ENCODE peak calls at places on chromosome 9, in ten cellular contexts. Q is CD4-positive, alpha-beta T cell; C is esophagus squamous epithelium; U is hepatocyte; D is endothelial cell; A is mesothelial cell of epicardium; N is prostate gland; M is neural crest cell; W is transverse colon; I is ovary. F is an unnamed sample.

GRCh38 chr9:135613946-135614805 is 25.2 kb downstream of the GLT6D1 start:
- DNase-seq in Q (no peak), C (no peak), U (no peak), D (no peak), A (peak), N (no peak), M (no peak), W (no peak), I (no peak), F (no peak)

GRCh38 chr9:137176302-137177182 is 4.7 kb upstream of the TMEM210 start:
- DNase-seq in Q (no peak), C (no peak), U (peak), D (peak), A (no peak), N (peak), M (no peak), W (peak), I (no peak), F (no peak)

GRCh38 chr9:89482950-89483349 is 15.0 kb downstream of the SEMA4D start:
- DNase-seq in Q (no peak), C (no peak), U (no peak), D (no peak), A (no peak), N (no peak), M (no peak), W (peak), I (no peak), F (no peak)

GRCh38 chr9:15154677-15155076 is 152.3 kb downstream of the TTC39B start:
- DNase-seq in Q (no peak), C (no peak), U (no peak), D (no peak), A (no peak), N (no peak), M (no peak), W (no peak), I (no peak), F (no peak)

GRCh38 chr9:63817622-63818518 is 1467.1 kb downstream of the FOXD4L5 start:
- DNase-seq in Q (peak), C (no peak), U (peak), D (peak), A (peak), N (peak), M (peak), W (peak), I (peak), F (peak)

GRCh38 chr9:127121628-127122175 is 733 bp downstream of the ANGPTL2 start:
- DNase-seq in Q (no peak), C (no peak), U (peak), D (no peak), A (peak), N (no peak), M (peak), W (no peak), I (peak), F (no peak)

GRCh38 chr9:70043689-70044449 is at the start of gene MAMDC2:
- DNase-seq in Q (no peak), C (no peak), U (peak), D (peak), A (peak), N (no peak), M (peak), W (peak), I (peak), F (peak)

GRCh38 chr9:93134740-93135444 is 841 bp upstream of the NINJ1 start:
- DNase-seq in Q (no peak), C (no peak), U (no peak), D (no peak), A (no peak), N (no peak), M (no peak), W (no peak), I (no peak), F (no peak)

GRCh38 chr9:93357649-93358048 is 93.8 kb upstream of the FAM120A start:
- DNase-seq in Q (no peak), C (no peak), U (no peak), D (no peak), A (no peak), N (no peak), M (no peak), W (no peak), I (no peak), F (no peak)

GRCh38 chr9:135415586-135415985 is 64.0 kb upstream of the PPP1R26 start:
- DNase-seq in Q (no peak), C (no peak), U (peak), D (no peak), A (no peak), N (no peak), M (no peak), W (no peak), I (no peak), F (no peak)

GRCh38 chr9:134066923-134067851 is 639 bp downstream of the BRD3 start:
- DNase-seq in Q (peak), C (no peak), U (peak), D (peak), A (peak), N (no peak), M (peak), W (peak), I (no peak), F (peak)

GRCh38 chr9:77752566-77752965 is 104.4 kb upstream of the GNA14 start:
- DNase-seq in Q (no peak), C (no peak), U (no peak), D (no peak), A (no peak), N (no peak), M (no peak), W (no peak), I (no peak), F (no peak)

GRCh38 chr9:32899181-32899580 is 102.2 kb downstream of the APTX start:
- DNase-seq in Q (no peak), C (no peak), U (no peak), D (no peak), A (no peak), N (no peak), M (no peak), W (no peak), I (no peak), F (no peak)

GRCh38 chr9:133476941-133477340 is 2.0 kb downstream of the SLC2A6 start:
- DNase-seq in Q (no peak), C (no peak), U (no peak), D (no peak), A (no peak), N (no peak), M (no peak), W (no peak), I (no peak), F (no peak)

GRCh38 chr9:34046784-34047379 is 1.8 kb downstream of the UBAP2 start:
- DNase-seq in Q (no peak), C (no peak), U (peak), D (peak), A (no peak), N (no peak), M (no peak), W (peak), I (no peak), F (no peak)

GRCh38 chr9:68817079-68817875 is 112.2 kb downstream of the PIP5K1B start:
- DNase-seq in Q (no peak), C (no peak), U (peak), D (no peak), A (no peak), N (no peak), M (no peak), W (no peak), I (no peak), F (no peak)

GRCh38 chr9:27362447-27363210 is 65.7 kb upstream of the EQTN start:
- DNase-seq in Q (no peak), C (no peak), U (no peak), D (no peak), A (no peak), N (no peak), M (no peak), W (no peak), I (no peak), F (no peak)

GRCh38 chr9:92328225-92328624 is 2.5 kb downstream of the CENPP start:
- DNase-seq in Q (no peak), C (no peak), U (peak), D (no peak), A (no peak), N (no peak), M (no peak), W (no peak), I (no peak), F (no peak)

GRCh38 chr9:89554307-89554706 is 50.5 kb upstream of the GADD45G start:
- DNase-seq in Q (no peak), C (no peak), U (no peak), D (no peak), A (no peak), N (no peak), M (no peak), W (no peak), I (no peak), F (no peak)

GRCh38 chr9:25648116-25648515 is 30.1 kb downstream of the TUSC1 start:
- DNase-seq in Q (no peak), C (no peak), U (no peak), D (no peak), A (no peak), N (no peak), M (no peak), W (no peak), I (no peak), F (no peak)

GRCh38 chr9:34651876-34652602 is at the start of gene IL11RA:
- DNase-seq in Q (no peak), C (no peak), U (peak), D (peak), A (no peak), N (peak), M (peak), W (peak), I (peak), F (peak)

GRCh38 chr9:129671519-129671918 is 6.1 kb downstream of the PRRX2 start:
- DNase-seq in Q (no peak), C (no peak), U (no peak), D (no peak), A (no peak), N (no peak), M (no peak), W (no peak), I (no peak), F (no peak)

GRCh38 chr9:105439428-105439827 is 8.4 kb upstream of the FSD1L start:
- DNase-seq in Q (no peak), C (no peak), U (no peak), D (no peak), A (no peak), N (no peak), M (no peak), W (no peak), I (no peak), F (no peak)

GRCh38 chr9:79578891-79579290 is 7.1 kb downstream of the TLE4 start:
- DNase-seq in Q (no peak), C (no peak), U (no peak), D (no peak), A (no peak), N (no peak), M (no peak), W (no peak), I (no peak), F (no peak)

GRCh38 chr9:95316794-95317118 is 753 bp downstream of the FANCC start:
- DNase-seq in Q (no peak), C (no peak), U (peak), D (peak), A (no peak), N (peak), M (peak), W (peak), I (no peak), F (peak)
- TF ChIP-seq CTCF in Q (no peak), C (no peak), U (peak), D (no peak), A (no peak), N (no peak), M (peak), W (no peak), I (no peak), F (no peak)

GRCh38 chr9:130860458-130861316 is 25.6 kb downstream of the ABL1 start:
- DNase-seq in Q (no peak), C (no peak), U (peak), D (no peak), A (no peak), N (no peak), M (no peak), W (peak), I (peak), F (no peak)
- TF ChIP-seq CTCF in Q (no peak), C (peak), U (peak), D (no peak), A (no peak), N (peak), M (no peak), W (peak), I (peak), F (no peak)

GRCh38 chr9:122125891-122126331 is 32.8 kb upstream of the TTLL11 start:
- DNase-seq in Q (no peak), C (no peak), U (no peak), D (no peak), A (no peak), N (no peak), M (no peak), W (no peak), I (no peak), F (no peak)

GRCh38 chr9:122127396-122127798 is 32.2 kb downstream of the NDUFA8 start:
- DNase-seq in Q (no peak), C (no peak), U (no peak), D (no peak), A (no peak), N (no peak), M (no peak), W (no peak), I (no peak), F (no peak)

GRCh38 chr9:122128007-122128406 is 31.6 kb downstream of the NDUFA8 start:
- DNase-seq in Q (no peak), C (no peak), U (no peak), D (no peak), A (no peak), N (no peak), M (no peak), W (no peak), I (no peak), F (no peak)

GRCh38 chr9:122125158-122125890 is 32.2 kb upstream of the TTLL11 start:
- DNase-seq in Q (peak), C (no peak), U (peak), D (peak), A (peak), N (peak), M (peak), W (peak), I (peak), F (peak)

DNA sequence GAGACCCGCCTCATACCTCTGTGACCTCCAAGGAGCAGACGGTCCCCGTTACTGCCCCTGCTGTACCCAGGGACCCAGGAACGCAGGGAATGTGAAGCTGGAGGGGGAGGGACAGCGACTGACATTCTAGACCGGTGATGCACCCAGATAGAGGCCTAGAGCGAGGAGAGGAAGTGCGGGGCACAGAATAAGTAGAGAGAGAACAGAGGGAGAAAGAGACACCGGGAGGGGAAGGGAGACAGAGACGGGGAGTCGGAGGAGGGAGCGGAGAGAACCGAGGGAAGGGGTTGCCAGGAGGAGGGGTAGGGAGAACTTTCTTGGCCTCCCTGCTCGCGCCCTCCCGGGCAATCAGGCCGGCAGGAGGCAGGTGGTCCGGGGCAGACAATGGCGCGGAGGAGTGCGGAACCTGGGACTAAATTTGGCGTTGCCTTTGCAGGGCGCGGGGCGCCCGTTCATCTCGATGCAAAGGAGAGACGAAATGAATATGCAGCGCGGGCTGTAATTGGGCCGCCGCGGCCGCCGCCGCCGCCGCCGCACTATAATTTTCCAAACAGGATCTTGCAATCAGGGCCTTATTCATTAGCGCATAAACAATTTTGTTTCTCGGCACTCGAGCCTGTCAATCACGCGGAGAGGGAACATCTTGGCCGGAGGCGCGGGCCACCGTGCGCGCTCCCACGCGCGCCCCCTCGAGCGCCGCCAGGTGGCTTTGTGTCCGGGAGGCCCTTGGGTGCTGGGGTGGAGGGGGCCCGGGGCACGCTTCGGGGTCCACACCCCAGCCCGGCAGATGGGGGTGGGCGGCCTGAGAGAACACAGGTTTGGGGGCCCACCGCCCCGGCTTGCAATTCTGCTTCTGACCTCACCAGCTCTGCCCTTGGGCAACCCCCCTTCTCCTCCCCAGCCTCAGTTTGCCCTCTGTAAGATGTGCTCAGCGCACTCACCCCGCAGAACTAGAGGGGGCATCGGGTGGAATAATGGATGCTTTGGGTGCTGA is 32.9 kb downstream of the NDUFA8 start:
- DNase-seq in Q (no peak), C (no peak), U (peak), D (no peak), A (no peak), N (no peak), M (no peak), W (no peak), I (no peak), F (no peak)
- TF ChIP-seq CTCF in Q (no peak), C (no peak), U (peak), D (no peak), A (no peak), N (no peak), M (no peak), W (no peak), I (no peak), F (peak)

GRCh38 chr9:123434619-123435240 is 78.7 kb downstream of the CRB2 start:
- DNase-seq in Q (no peak), C (no peak), U (no peak), D (peak), A (no peak), N (no peak), M (no peak), W (no peak), I (no peak), F (no peak)
- TF ChIP-seq CTCF in Q (no peak), C (no peak), U (peak), D (no peak), A (no peak), N (no peak), M (peak), W (no peak), I (no peak), F (peak)

DNA sequence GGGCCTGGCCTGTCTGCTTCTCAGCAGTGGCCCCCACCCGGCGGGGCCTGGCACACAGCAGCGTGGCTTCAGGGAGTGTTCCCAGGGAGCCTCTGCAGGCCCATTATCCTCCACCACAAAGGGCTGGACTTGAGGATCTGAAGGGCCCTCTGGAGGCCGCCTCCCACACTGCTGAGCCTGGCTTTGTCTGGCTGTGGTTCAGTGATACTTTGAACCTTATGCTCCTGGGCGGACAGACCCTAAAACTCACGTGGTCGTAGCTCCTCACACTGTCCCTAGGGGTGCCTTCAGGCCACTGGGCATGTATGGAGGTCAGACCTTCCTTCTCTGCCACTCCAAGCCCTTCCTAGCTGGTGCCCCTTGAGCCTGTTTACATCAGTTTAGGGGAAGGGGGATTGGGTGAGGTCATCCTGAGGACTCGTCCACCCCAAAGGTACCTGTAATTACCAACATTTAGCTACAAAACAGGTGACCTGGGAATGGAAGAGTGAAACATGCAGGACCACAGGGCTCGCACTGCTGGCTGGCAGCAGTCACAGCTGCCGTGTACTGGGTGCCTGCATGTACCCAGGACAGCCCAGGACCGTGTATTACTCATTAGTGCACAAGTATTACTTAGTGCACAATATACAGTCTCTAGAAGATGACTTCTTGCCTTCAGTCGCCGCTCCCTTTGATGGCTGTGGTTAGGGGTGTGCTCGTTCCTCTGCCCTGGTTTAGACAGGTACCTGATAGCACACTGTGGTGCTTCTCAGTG is 8.5 kb downstream of the GRHPR start:
- DNase-seq in Q (no peak), C (no peak), U (peak), D (no peak), A (no peak), N (no peak), M (peak), W (no peak), I (no peak), F (no peak)
- TF ChIP-seq CTCF in Q (no peak), C (no peak), U (peak), D (no peak), A (no peak), N (no peak), M (no peak), W (no peak), I (no peak), F (no peak)

GRCh38 chr9:35714123-35714522 is 17.9 kb downstream of the TLN1 start:
- DNase-seq in Q (no peak), C (no peak), U (no peak), D (no peak), A (no peak), N (no peak), M (no peak), W (no peak), I (no peak), F (no peak)

GRCh38 chr9:35717132-35717870 is 14.7 kb downstream of the TLN1 start:
- DNase-seq in Q (no peak), C (no peak), U (no peak), D (no peak), A (no peak), N (no peak), M (no peak), W (no peak), I (no peak), F (no peak)

GRCh38 chr9:35714579-35715252 is 17.3 kb downstream of the TLN1 start:
- DNase-seq in Q (no peak), C (no peak), U (no peak), D (no peak), A (no peak), N (no peak), M (no peak), W (no peak), I (no peak), F (no peak)

GRCh38 chr9:35713578-35713977 is 18.4 kb downstream of the TLN1 start:
- DNase-seq in Q (no peak), C (no peak), U (no peak), D (no peak), A (no peak), N (no peak), M (no peak), W (no peak), I (no peak), F (no peak)

GRCh38 chr9:35716236-35716635 is 15.8 kb downstream of the TLN1 start:
- DNase-seq in Q (no peak), C (no peak), U (no peak), D (no peak), A (no peak), N (no peak), M (no peak), W (no peak), I (no peak), F (no peak)
- TF ChIP-seq CTCF in Q (no peak), C (no peak), U (no peak), D (no peak), A (no peak), N (no peak), M (no peak), W (no peak), I (no peak), F (no peak)

GRCh38 chr9:72041775-72042194 is 18.6 kb downstream of the C9orf57 start:
- DNase-seq in Q (no peak), C (no peak), U (peak), D (no peak), A (no peak), N (peak), M (no peak), W (no peak), I (peak), F (no peak)
- TF ChIP-seq CTCF in Q (no peak), C (no peak), U (no peak), D (no peak), A (no peak), N (no peak), M (no peak), W (no peak), I (no peak), F (no peak)